ENCODE peak calls at places on chromosomes 1 and 21, in five cellular contexts. X is IMR-90, I is neuronal stem cell, L is trophoblast cell, W is mesenchymal stem cell. C is an unnamed sample.
A peak's percentile ranks its signal among the peaks of the same experiment; 100 is the strongest.

GRCh38 chr1:239977414-239977813 is 114.3 kb upstream of the FMN2 start:
- DNase-seq in L (no peak), W (no peak), X (no peak), I (no peak), C (no peak)

GRCh38 chr1:229557913-229558414 is 543 bp downstream of the ABCB10 start:
- DNase-seq in X (no peak), W (peak; percentile 39), L (no peak), I (peak; percentile 33), C (no peak)

GRCh38 chr1:109104364-109105151 is 9.4 kb upstream of the ELAPOR1 start:
- DNase-seq in W (no peak), I (no peak), L (peak; percentile 43), X (peak; percentile 11), C (no peak)

GRCh38 chr1:201298381-201299367 is 15.4 kb downstream of the PKP1 start:
- DNase-seq in X (no peak), L (no peak), I (no peak), W (no peak), C (no peak)

GRCh38 chr1:93591291-93591832 is 90.3 kb downstream of the BCAR3 start:
- DNase-seq in W (no peak), X (no peak), L (no peak), I (no peak), C (no peak)

GRCh38 chr1:16068356-16069270 is 4.8 kb downstream of the FAM131C start:
- DNase-seq in W (peak; percentile 36), L (no peak), X (peak; percentile 20), I (no peak), C (no peak)

GRCh38 chr21:36860736-36861594 is 105.5 kb downstream of the HLCS start:
- DNase-seq in L (peak; percentile 46), I (no peak), X (peak; percentile 79), W (peak; percentile 57), C (no peak)

GRCh38 chr1:119101563-119101962 is 38.9 kb downstream of the WARS2 start:
- DNase-seq in I (no peak), W (peak; percentile 81), L (peak; percentile 53), X (peak; percentile 6), C (no peak)

GRCh38 chr1:61742620-61743431 is 546 bp downstream of the PATJ start:
- DNase-seq in X (peak; percentile 35), L (peak; percentile 50), W (peak; percentile 50), I (peak; percentile 36), C (no peak)

GRCh38 chr1:225700164-225700740 is 47.3 kb upstream of the ENAH start:
- DNase-seq in I (no peak), W (peak; percentile 99), X (peak; percentile 98), L (no peak), C (no peak)

GRCh38 chr1:248239478-248239877 is 8.3 kb downstream of the OR2M4 start:
- DNase-seq in W (no peak), I (no peak), L (no peak), X (no peak), C (no peak)

GRCh38 chr1:211259596-211260126 is 495 bp downstream of the RCOR3 start:
- DNase-seq in W (no peak), L (no peak), X (no peak), I (no peak), C (no peak)

GRCh38 chr1:63640633-63641567 is 47.7 kb downstream of the PGM1 start:
- DNase-seq in W (no peak), X (no peak), I (no peak), L (no peak), C (no peak)

GRCh38 chr1:82565146-82565545 is 764.4 kb downstream of the ADGRL2 start:
- DNase-seq in L (peak; percentile 50), W (peak; percentile 79), X (peak; percentile 19), I (peak; percentile 21), C (no peak)

GRCh38 chr1:101846820-101847219 is 149.9 kb downstream of the OLFM3 start:
- DNase-seq in X (no peak), I (peak; percentile 21), L (no peak), W (no peak), C (peak; percentile 51)

GRCh38 chr1:62224182-62224581 is 29.5 kb downstream of the L1TD1 start:
- DNase-seq in W (no peak), I (no peak), L (no peak), X (no peak), C (no peak)

GRCh38 chr1:200221614-200222282 is 188.1 kb downstream of the ZNF281 start:
- DNase-seq in I (no peak), L (no peak), X (no peak), W (no peak), C (no peak)

GRCh38 chr1:229892515-229893117 is 174.4 kb upstream of the GALNT2 start:
- DNase-seq in I (no peak), X (no peak), L (no peak), W (no peak), C (no peak)

GRCh38 chr1:17852383-17852782 is 97.2 kb downstream of the ACTL8 start:
- DNase-seq in I (no peak), L (no peak), X (no peak), W (no peak), C (no peak)

DNA sequence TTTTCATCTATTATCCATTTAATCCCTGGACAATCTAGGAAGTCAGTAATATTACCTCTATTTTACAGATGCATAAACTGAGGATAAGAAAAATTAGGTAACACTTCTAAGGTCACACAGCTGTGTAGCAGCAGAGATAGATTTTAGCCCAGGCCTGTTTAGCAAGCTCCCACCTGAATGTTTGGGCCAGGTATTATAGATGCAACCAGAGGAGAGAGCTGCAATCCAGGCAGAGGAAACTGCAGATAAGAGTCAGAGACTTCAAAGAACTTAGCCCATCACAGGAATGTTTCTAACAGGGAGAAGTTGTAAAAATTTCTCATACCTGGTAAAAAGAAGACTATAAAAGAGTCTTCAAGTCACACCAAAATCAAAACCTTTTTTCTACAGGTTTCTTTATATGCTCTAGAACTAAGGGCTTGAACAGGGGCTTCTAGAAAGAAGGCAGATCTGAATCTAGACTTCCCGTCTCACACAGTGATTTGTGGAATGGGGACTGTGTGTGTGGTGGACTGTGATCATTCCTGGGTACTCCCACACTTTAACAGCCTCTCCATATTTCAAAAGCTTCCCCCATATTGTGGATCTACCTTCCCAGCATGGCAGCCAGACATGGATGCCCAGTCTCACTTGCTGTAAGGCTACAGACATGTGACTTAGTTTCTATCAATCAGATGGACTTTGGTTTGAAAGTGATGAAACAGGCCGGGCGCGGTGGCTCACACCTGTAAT is 128.7 kb downstream of the TLR5 start:
- DNase-seq in X (no peak), W (no peak), I (no peak), L (no peak), C (no peak)
- H3K4me3 ChIP-seq in X (no peak overlapping the region), W (no peak overlapping the region), I (no peak overlapping the region), L (no peak overlapping the region), C (no peak overlapping the region)

GRCh38 chr1:232574077-232574476 is 55.9 kb downstream of the SIPA1L2 start:
- DNase-seq in L (no peak), W (no peak), I (no peak), X (no peak), C (no peak)

GRCh38 chr1:232568906-232569305 is 61.0 kb downstream of the SIPA1L2 start:
- DNase-seq in X (no peak), I (no peak), W (peak; percentile 25), L (no peak), C (no peak)

GRCh38 chr1:232570007-232570406 is 59.9 kb downstream of the SIPA1L2 start:
- DNase-seq in I (no peak), X (peak; percentile 22), W (no peak), L (no peak), C (no peak)

GRCh38 chr1:232568331-232568852 is 61.5 kb downstream of the SIPA1L2 start:
- DNase-seq in X (no peak), I (no peak), L (no peak), W (no peak), C (no peak)

GRCh38 chr1:232571523-232571922 is 58.4 kb downstream of the SIPA1L2 start:
- DNase-seq in L (no peak), I (no peak), X (peak; percentile 35), W (peak; percentile 43), C (no peak)
- H3K18ac ChIP-seq in L (no peak overlapping the region), I (no peak overlapping the region), X (no peak overlapping the region), W (no peak overlapping the region), C (no peak overlapping the region)

GRCh38 chr1:243930822-243931671 is 81.0 kb upstream of the AKT3 start:
- DNase-seq in I (peak; percentile 81), L (no peak), X (no peak), W (peak; percentile 34), C (peak; percentile 63)
- H2AFZ ChIP-seq in I (peak overlapping the region; percentile 97), L (no peak overlapping the region), X (peak overlapping the region; percentile 54), W (no peak overlapping the region), C (peak overlapping the region; percentile 46)

GRCh38 chr1:47436979-47437517 is 796 bp upstream of the FOXD2 start:
- DNase-seq in W (peak; percentile 22), X (peak; percentile 29), I (no peak), L (no peak), C (no peak)

GRCh38 chr1:47437518-47438320 is at the start of gene FOXD2:
- DNase-seq in L (peak; percentile 60), W (peak; percentile 74), I (peak; percentile 88), X (peak; percentile 66), C (peak; percentile 61)

GRCh38 chr1:47439151-47440051 is 1.6 kb downstream of the FOXD2 start:
- DNase-seq in X (no peak), L (no peak), W (no peak), I (no peak), C (no peak)

GRCh38 chr1:47440052-47440848 is 2.4 kb downstream of the FOXD2 start:
- DNase-seq in I (no peak), L (no peak), W (no peak), X (no peak), C (no peak)

GRCh38 chr1:47438321-47439150 is 692 bp downstream of the FOXD2 start:
- DNase-seq in I (no peak), X (no peak), W (no peak), L (no peak), C (peak; percentile 73)
- H3K4me3 ChIP-seq in I (peak overlapping the region; percentile 69), X (peak overlapping the region; percentile 74), W (peak overlapping the region; percentile 77), L (no peak overlapping the region), C (peak overlapping the region; percentile 65)

GRCh38 chr1:209196140-209196539 is 387.4 kb upstream of the CAMK1G start:
- DNase-seq in X (no peak), W (no peak), L (no peak), I (no peak), C (no peak)

GRCh38 chr1:209202826-209203439 is 380.6 kb upstream of the CAMK1G start:
- DNase-seq in L (peak; percentile 29), I (no peak), X (peak; percentile 64), W (peak; percentile 60), C (no peak)

GRCh38 chr1:209198926-209199325 is 384.6 kb upstream of the CAMK1G start:
- DNase-seq in L (no peak), W (no peak), X (no peak), I (no peak), C (no peak)

GRCh38 chr1:209199822-209200221 is 383.7 kb upstream of the CAMK1G start:
- DNase-seq in X (no peak), W (no peak), L (peak; percentile 20), I (no peak), C (peak; percentile 61)

DNA sequence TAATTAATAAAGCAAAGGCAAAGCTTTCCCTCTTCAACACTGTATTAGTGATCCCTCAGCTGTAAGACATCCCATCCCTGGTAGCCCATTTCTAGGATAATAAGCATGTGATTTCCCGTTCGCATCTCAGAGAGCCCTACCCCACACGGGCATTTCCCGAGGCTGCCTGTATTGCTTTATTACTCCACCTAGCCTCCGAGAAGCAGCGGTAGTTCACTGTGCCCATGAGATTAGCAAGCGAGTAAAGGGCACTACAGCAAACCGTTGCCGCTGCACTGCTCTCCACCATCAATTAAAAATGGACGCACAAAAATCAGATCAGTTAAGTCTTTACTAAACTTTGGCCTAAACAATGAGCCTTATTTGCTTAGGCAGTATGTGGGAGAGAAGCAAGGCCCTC is 384.1 kb upstream of the CAMK1G start:
- DNase-seq in I (no peak), L (no peak), X (no peak), W (no peak), C (no peak)
- H3K18ac ChIP-seq in I (no peak overlapping the region), L (no peak overlapping the region), X (no peak overlapping the region), W (no peak overlapping the region), C (peak overlapping the region; percentile 76)